ENCODE peak calls at places on chromosome 11, in seven cellular contexts. One of them, this sample, is unnamed.

GRCh38 chr11:6315811-6316425 is 4.4 kb downstream of the CAVIN3 start:
- DNase-seq in body of pancreas: peak; percentile 68
- DNase-seq in neural progenitor cell: peak; percentile 90
- DNase-seq in K562: peak; percentile 69
- DNase-seq in upper lobe of right lung: peak; percentile 67
- DNase-seq in testis: peak; percentile 77
- DNase-seq in stomach: peak; percentile 63
- DNase-seq in this sample: no peak

GRCh38 chr11:14554959-14555358 is 34.8 kb upstream of the PSMA1 start:
- DNase-seq in neural progenitor cell: no peak
- DNase-seq in K562: no peak
- DNase-seq in testis: no peak
- DNase-seq in upper lobe of right lung: no peak
- DNase-seq in stomach: no peak
- DNase-seq in body of pancreas: no peak
- DNase-seq in this sample: no peak

GRCh38 chr11:119480375-119481020 is 57.5 kb upstream of the THY1 start:
- DNase-seq in testis: no peak
- DNase-seq in upper lobe of right lung: no peak
- DNase-seq in neural progenitor cell: no peak
- DNase-seq in stomach: no peak
- DNase-seq in body of pancreas: no peak
- DNase-seq in K562: no peak
- DNase-seq in this sample: no peak

GRCh38 chr11:16028406-16028805 is 327.9 kb downstream of the SOX6 start:
- DNase-seq in K562: no peak
- DNase-seq in upper lobe of right lung: no peak
- DNase-seq in stomach: no peak
- DNase-seq in body of pancreas: no peak
- DNase-seq in neural progenitor cell: no peak
- DNase-seq in testis: no peak
- DNase-seq in this sample: no peak

GRCh38 chr11:66231561-66231960 is 36.9 kb upstream of the RAB1B start:
- DNase-seq in upper lobe of right lung: no peak
- DNase-seq in K562: no peak
- DNase-seq in testis: no peak
- DNase-seq in body of pancreas: no peak
- DNase-seq in stomach: no peak
- DNase-seq in neural progenitor cell: no peak
- DNase-seq in this sample: no peak

GRCh38 chr11:132082566-132082965 is 712.2 kb downstream of the NTM start:
- DNase-seq in body of pancreas: no peak
- DNase-seq in upper lobe of right lung: no peak
- DNase-seq in neural progenitor cell: no peak
- DNase-seq in K562: no peak
- DNase-seq in testis: no peak
- DNase-seq in stomach: no peak
- DNase-seq in this sample: no peak

GRCh38 chr11:128694618-128695481 is 978 bp downstream of the FLI1 start:
- DNase-seq in testis: no peak
- DNase-seq in K562: no peak
- DNase-seq in neural progenitor cell: peak; percentile 66
- DNase-seq in body of pancreas: no peak
- DNase-seq in stomach: no peak
- DNase-seq in upper lobe of right lung: peak; percentile 78
- DNase-seq in this sample: no peak

GRCh38 chr11:12694182-12694531 is 19.9 kb downstream of the TEAD1 start:
- DNase-seq in testis: peak; percentile 44
- DNase-seq in upper lobe of right lung: no peak
- DNase-seq in neural progenitor cell: no peak
- DNase-seq in body of pancreas: peak; percentile 43
- DNase-seq in K562: no peak
- DNase-seq in stomach: peak; percentile 61
- DNase-seq in this sample: no peak

GRCh38 chr11:47376183-47376542 is 2.2 kb downstream of the SPI1 start:
- DNase-seq in neural progenitor cell: no peak
- DNase-seq in stomach: no peak
- DNase-seq in upper lobe of right lung: no peak
- DNase-seq in testis: no peak
- DNase-seq in K562: no peak
- DNase-seq in body of pancreas: no peak
- DNase-seq in this sample: no peak

GRCh38 chr11:37422511-37422910 is 824.5 kb upstream of the RAG2 start:
- DNase-seq in neural progenitor cell: no peak
- DNase-seq in stomach: no peak
- DNase-seq in body of pancreas: no peak
- DNase-seq in testis: no peak
- DNase-seq in K562: no peak
- DNase-seq in upper lobe of right lung: no peak
- DNase-seq in this sample: peak; percentile 34

GRCh38 chr11:110948112-110948511 is 235.9 kb upstream of the ARHGAP20 start:
- DNase-seq in K562: no peak
- DNase-seq in body of pancreas: no peak
- DNase-seq in upper lobe of right lung: no peak
- DNase-seq in stomach: no peak
- DNase-seq in testis: peak; percentile 32
- DNase-seq in neural progenitor cell: no peak
- DNase-seq in this sample: no peak

GRCh38 chr11:114215428-114215827 is 80.8 kb upstream of the NNMT start:
- DNase-seq in upper lobe of right lung: no peak
- DNase-seq in testis: no peak
- DNase-seq in K562: no peak
- DNase-seq in neural progenitor cell: no peak
- DNase-seq in body of pancreas: no peak
- DNase-seq in stomach: no peak
- DNase-seq in this sample: no peak

GRCh38 chr11:121523581-121524232 is 70.9 kb upstream of the SORL1-AS1 start:
- DNase-seq in neural progenitor cell: peak; percentile 27
- DNase-seq in stomach: no peak
- DNase-seq in K562: no peak
- DNase-seq in testis: no peak
- DNase-seq in body of pancreas: no peak
- DNase-seq in upper lobe of right lung: no peak
- DNase-seq in this sample: no peak

GRCh38 chr11:75563978-75564552 is 2.0 kb downstream of the SERPINH1 start:
- DNase-seq in body of pancreas: peak; percentile 37
- DNase-seq in stomach: peak; percentile 34
- DNase-seq in K562: peak; percentile 76
- DNase-seq in neural progenitor cell: peak; percentile 91
- DNase-seq in upper lobe of right lung: peak; percentile 77
- DNase-seq in testis: peak; percentile 61
- DNase-seq in this sample: peak; percentile 79

GRCh38 chr11:120224872-120225371 is 14.1 kb downstream of the OAF start:
- DNase-seq in body of pancreas: no peak
- DNase-seq in neural progenitor cell: no peak
- DNase-seq in stomach: no peak
- DNase-seq in K562: no peak
- DNase-seq in testis: no peak
- DNase-seq in upper lobe of right lung: no peak
- DNase-seq in this sample: no peak

GRCh38 chr11:87966744-87967143 is 208.5 kb downstream of the RAB38 start:
- DNase-seq in neural progenitor cell: peak; percentile 46
- DNase-seq in K562: no peak
- DNase-seq in body of pancreas: no peak
- DNase-seq in testis: peak; percentile 16
- DNase-seq in upper lobe of right lung: no peak
- DNase-seq in stomach: no peak
- DNase-seq in this sample: no peak

GRCh38 chr11:47595029-47595428 is 818 bp upstream of the C1QTNF4 start:
- DNase-seq in upper lobe of right lung: no peak
- DNase-seq in stomach: no peak
- DNase-seq in testis: no peak
- DNase-seq in body of pancreas: no peak
- DNase-seq in neural progenitor cell: no peak
- DNase-seq in K562: no peak
- DNase-seq in this sample: no peak

GRCh38 chr11:68038226-68038717 is 553 bp upstream of the TCIRG1 start:
- DNase-seq in upper lobe of right lung: peak; percentile 72
- DNase-seq in body of pancreas: peak; percentile 94
- DNase-seq in neural progenitor cell: no peak
- DNase-seq in stomach: no peak
- DNase-seq in K562: peak; percentile 61
- DNase-seq in testis: no peak
- DNase-seq in this sample: no peak

GRCh38 chr11:133968300-133968699 is 11.5 kb upstream of the IGSF9B start:
- DNase-seq in stomach: no peak
- DNase-seq in testis: peak; percentile 24
- DNase-seq in body of pancreas: no peak
- DNase-seq in K562: no peak
- DNase-seq in neural progenitor cell: peak; percentile 84
- DNase-seq in upper lobe of right lung: no peak
- DNase-seq in this sample: no peak

GRCh38 chr11:64687641-64688533 is 35.1 kb downstream of the NRXN2 start:
- DNase-seq in stomach: no peak
- DNase-seq in body of pancreas: no peak
- DNase-seq in testis: peak; percentile 37
- DNase-seq in neural progenitor cell: peak; percentile 47
- DNase-seq in upper lobe of right lung: peak; percentile 56
- DNase-seq in K562: no peak
- DNase-seq in this sample: no peak

GRCh38 chr11:64688534-64688982 is 34.4 kb downstream of the NRXN2 start:
- DNase-seq in neural progenitor cell: peak; percentile 95
- DNase-seq in stomach: peak; percentile 87
- DNase-seq in upper lobe of right lung: peak; percentile 92
- DNase-seq in K562: peak; percentile 90
- DNase-seq in testis: peak; percentile 93
- DNase-seq in body of pancreas: peak; percentile 85
- DNase-seq in this sample: peak; percentile 32

GRCh38 chr11:64685536-64685935 is 37.5 kb downstream of the NRXN2 start:
- DNase-seq in testis: no peak
- DNase-seq in K562: no peak
- DNase-seq in neural progenitor cell: no peak
- DNase-seq in upper lobe of right lung: peak; percentile 60
- DNase-seq in body of pancreas: no peak
- DNase-seq in stomach: no peak
- DNase-seq in this sample: no peak

GRCh38 chr11:64687204-64687603 is 35.8 kb downstream of the NRXN2 start:
- DNase-seq in stomach: no peak
- DNase-seq in upper lobe of right lung: peak; percentile 63
- DNase-seq in neural progenitor cell: no peak
- DNase-seq in body of pancreas: peak; percentile 92
- DNase-seq in testis: peak; percentile 27
- DNase-seq in K562: no peak
- DNase-seq in this sample: no peak

GRCh38 chr11:64686466-64687175 is 36.4 kb downstream of the NRXN2 start:
- DNase-seq in upper lobe of right lung: peak; percentile 53
- DNase-seq in testis: no peak
- DNase-seq in stomach: no peak
- DNase-seq in body of pancreas: no peak
- DNase-seq in neural progenitor cell: no peak
- DNase-seq in K562: no peak
- DNase-seq in this sample: no peak
- H3K27me3 ChIP-seq in upper lobe of right lung: no peaks in the 10 kb centered on the region
- H3K27me3 ChIP-seq in testis: no peaks in the 10 kb centered on the region
- H3K27me3 ChIP-seq in stomach: peaks cover 4% of the 10 kb centered on the region
- H3K27me3 ChIP-seq in body of pancreas: no peaks in the 10 kb centered on the region
- H3K27me3 ChIP-seq in neural progenitor cell: peaks cover 18% of the 10 kb centered on the region
- H3K27me3 ChIP-seq in K562: peaks cover 69% of the 10 kb centered on the region
- H3K27me3 ChIP-seq in this sample: peaks cover 14% of the 10 kb centered on the region

GRCh38 chr11:9071694-9072093 is 19.7 kb downstream of the SCUBE2 start:
- DNase-seq in neural progenitor cell: peak; percentile 59
- DNase-seq in body of pancreas: no peak
- DNase-seq in stomach: no peak
- DNase-seq in K562: no peak
- DNase-seq in testis: no peak
- DNase-seq in upper lobe of right lung: no peak
- DNase-seq in this sample: no peak

GRCh38 chr11:9074338-9075029 is 16.9 kb downstream of the SCUBE2 start:
- DNase-seq in neural progenitor cell: no peak
- DNase-seq in upper lobe of right lung: no peak
- DNase-seq in body of pancreas: no peak
- DNase-seq in stomach: no peak
- DNase-seq in K562: no peak
- DNase-seq in testis: no peak
- DNase-seq in this sample: no peak

GRCh38 chr11:9075441-9076000 is 15.9 kb downstream of the SCUBE2 start:
- DNase-seq in neural progenitor cell: no peak
- DNase-seq in testis: no peak
- DNase-seq in body of pancreas: no peak
- DNase-seq in stomach: peak; percentile 43
- DNase-seq in upper lobe of right lung: no peak
- DNase-seq in K562: no peak
- DNase-seq in this sample: no peak

GRCh38 chr11:9072790-9073189 is 18.6 kb downstream of the SCUBE2 start:
- DNase-seq in body of pancreas: no peak
- DNase-seq in stomach: no peak
- DNase-seq in testis: no peak
- DNase-seq in K562: no peak
- DNase-seq in upper lobe of right lung: no peak
- DNase-seq in neural progenitor cell: no peak
- DNase-seq in this sample: no peak

GRCh38 chr11:9073826-9074225 is 17.6 kb downstream of the SCUBE2 start:
- DNase-seq in body of pancreas: no peak
- DNase-seq in stomach: no peak
- DNase-seq in neural progenitor cell: no peak
- DNase-seq in K562: no peak
- DNase-seq in testis: no peak
- DNase-seq in upper lobe of right lung: no peak
- DNase-seq in this sample: peak; percentile 86
- H3K27ac ChIP-seq in body of pancreas: no peak overlapping the region
- H3K27ac ChIP-seq in stomach: no peak overlapping the region
- H3K27ac ChIP-seq in neural progenitor cell: no peak overlapping the region
- H3K27ac ChIP-seq in K562: no peak overlapping the region
- H3K27ac ChIP-seq in testis: no peak overlapping the region
- H3K27ac ChIP-seq in upper lobe of right lung: no peak overlapping the region
- H3K27ac ChIP-seq in this sample: no peak overlapping the region

GRCh38 chr11:117614695-117615094 is 182.3 kb downstream of the DSCAML1 start:
- DNase-seq in stomach: no peak
- DNase-seq in K562: no peak
- DNase-seq in testis: no peak
- DNase-seq in upper lobe of right lung: peak; percentile 21
- DNase-seq in body of pancreas: no peak
- DNase-seq in neural progenitor cell: peak; percentile 24
- DNase-seq in this sample: no peak
- TF ChIP-seq CTCF in stomach: no peak
- TF ChIP-seq CTCF in K562: no peak
- TF ChIP-seq CTCF in testis: no peak
- TF ChIP-seq CTCF in upper lobe of right lung: no peak
- TF ChIP-seq CTCF in body of pancreas: no peak
- TF ChIP-seq CTCF in neural progenitor cell: peak; percentile 39
- TF ChIP-seq CTCF in this sample: peak; percentile 2

GRCh38 chr11:72240461-72241289 is 3.3 kb downstream of the PHOX2A start:
- DNase-seq in upper lobe of right lung: peak; percentile 62
- DNase-seq in stomach: no peak
- DNase-seq in neural progenitor cell: peak; percentile 20
- DNase-seq in K562: no peak
- DNase-seq in body of pancreas: peak; percentile 16
- DNase-seq in testis: no peak
- DNase-seq in this sample: peak; percentile 28
- H3K27me3 ChIP-seq in upper lobe of right lung: peaks cover 55% of the 10 kb centered on the region
- H3K27me3 ChIP-seq in stomach: peaks cover 54% of the 10 kb centered on the region
- H3K27me3 ChIP-seq in neural progenitor cell: peaks cover 73% of the 10 kb centered on the region
- H3K27me3 ChIP-seq in K562: peaks cover 15% of the 10 kb centered on the region
- H3K27me3 ChIP-seq in body of pancreas: no peaks in the 10 kb centered on the region
- H3K27me3 ChIP-seq in testis: peaks cover 4% of the 10 kb centered on the region
- H3K27me3 ChIP-seq in this sample: peaks cover 69% of the 10 kb centered on the region

GRCh38 chr11:73866095-73866579 is 10.5 kb downstream of the COA4 start:
- DNase-seq in stomach: no peak
- DNase-seq in testis: no peak
- DNase-seq in K562: no peak
- DNase-seq in upper lobe of right lung: no peak
- DNase-seq in body of pancreas: no peak
- DNase-seq in neural progenitor cell: no peak
- DNase-seq in this sample: no peak
- H3K27ac ChIP-seq in stomach: peak overlapping the region; percentile 49
- H3K27ac ChIP-seq in testis: no peak overlapping the region
- H3K27ac ChIP-seq in K562: no peak overlapping the region
- H3K27ac ChIP-seq in upper lobe of right lung: no peak overlapping the region
- H3K27ac ChIP-seq in body of pancreas: no peak overlapping the region
- H3K27ac ChIP-seq in neural progenitor cell: no peak overlapping the region
- H3K27ac ChIP-seq in this sample: no peak overlapping the region

This sample was measured in foreskin keratinocyte.